ENCODE peak calls at places on chromosome 10, in ten cellular contexts. K is stomach; N is aorta; D is esophagus squamous epithelium; C is A549; M is CD8-positive, alpha-beta T cell; J is GM23338; A is spleen; Z is heart left ventricle; H is Peyer's patch. Y is an unnamed sample.

GRCh38 chr10:48457949-48458661 is 146.8 kb downstream of the ARHGAP22 start:
- DNase-seq in K (peak), N (peak), D (no peak), C (no peak), M (no peak), J (no peak), A (peak), Z (no peak), H (peak), Y (no peak)

GRCh38 chr10:34808789-34809745 is 6.0 kb downstream of the PARD3 start:
- DNase-seq in K (no peak), N (no peak), D (no peak), C (no peak), M (no peak), J (peak), A (peak), Z (no peak), H (no peak), Y (no peak)

GRCh38 chr10:119896937-119897336 is 4.4 kb downstream of the SEC23IP start:
- DNase-seq in K (peak), N (no peak), D (no peak), C (peak), M (no peak), J (no peak), A (no peak), Z (peak), H (peak), Y (no peak)

GRCh38 chr10:72421895-72422540 is 67.3 kb upstream of the DNAJB12 start:
- DNase-seq in K (no peak), N (no peak), D (no peak), C (no peak), M (no peak), J (peak), A (no peak), Z (no peak), H (no peak), Y (no peak)

GRCh38 chr10:87640043-87640442 is 19.6 kb upstream of the PAPSS2 start:
- DNase-seq in K (no peak), N (no peak), D (no peak), C (no peak), M (no peak), J (no peak), A (no peak), Z (no peak), H (no peak), Y (no peak)

GRCh38 chr10:128526793-128527375 is 400.7 kb upstream of the MKI67 start:
- DNase-seq in K (no peak), N (no peak), D (no peak), C (no peak), M (no peak), J (no peak), A (no peak), Z (no peak), H (no peak), Y (no peak)

GRCh38 chr10:72470670-72471069 is 116.0 kb upstream of the DNAJB12 start:
- DNase-seq in K (no peak), N (no peak), D (no peak), C (no peak), M (no peak), J (no peak), A (no peak), Z (no peak), H (no peak), Y (no peak)

GRCh38 chr10:77925410-77925794 is 1.2 kb downstream of the DLG5 start:
- DNase-seq in K (no peak), N (no peak), D (no peak), C (peak), M (no peak), J (peak), A (no peak), Z (no peak), H (no peak), Y (no peak)

GRCh38 chr10:19041176-19041575 is 7.4 kb upstream of the MALRD1 start:
- DNase-seq in K (no peak), N (no peak), D (no peak), C (no peak), M (no peak), J (no peak), A (no peak), Z (no peak), H (no peak), Y (no peak)

GRCh38 chr10:11775412-11775811 is 33.2 kb downstream of the ECHDC3 start:
- DNase-seq in K (no peak), N (no peak), D (no peak), C (no peak), M (no peak), J (no peak), A (no peak), Z (no peak), H (no peak), Y (no peak)

GRCh38 chr10:51397695-51398094 is 301.7 kb downstream of the CSTF2T start:
- DNase-seq in K (peak), N (peak), D (no peak), C (no peak), M (no peak), J (no peak), A (no peak), Z (no peak), H (peak), Y (no peak)

GRCh38 chr10:19811517-19811916 is 4.7 kb upstream of the PLXDC2 start:
- DNase-seq in K (no peak), N (no peak), D (no peak), C (no peak), M (no peak), J (peak), A (no peak), Z (no peak), H (no peak), Y (no peak)

GRCh38 chr10:26798298-26798697 is 62.5 kb downstream of the ABI1 start:
- DNase-seq in K (no peak), N (no peak), D (no peak), C (no peak), M (no peak), J (no peak), A (no peak), Z (no peak), H (no peak), Y (no peak)

GRCh38 chr10:130400890-130401289 is 264.7 kb downstream of the GLRX3 start:
- DNase-seq in K (no peak), N (no peak), D (no peak), C (no peak), M (no peak), J (no peak), A (no peak), Z (no peak), H (peak), Y (no peak)

GRCh38 chr10:63114031-63114814 is 18.9 kb upstream of the NRBF2 start:
- DNase-seq in K (peak), N (no peak), D (no peak), C (peak), M (no peak), J (no peak), A (no peak), Z (peak), H (peak), Y (no peak)

GRCh38 chr10:48464871-48465736 is 139.8 kb downstream of the ARHGAP22 start:
- DNase-seq in K (peak), N (peak), D (no peak), C (no peak), M (no peak), J (peak), A (peak), Z (peak), H (peak), Y (no peak)

GRCh38 chr10:70578371-70578947 is 24.1 kb downstream of the PRF1 start:
- DNase-seq in K (no peak), N (peak), D (no peak), C (no peak), M (peak), J (no peak), A (no peak), Z (no peak), H (peak), Y (peak)

GRCh38 chr10:114273910-114274309 is 34.9 kb downstream of the VWA2 start:
- DNase-seq in K (no peak), N (no peak), D (no peak), C (no peak), M (no peak), J (no peak), A (no peak), Z (peak), H (peak), Y (no peak)

GRCh38 chr10:77898323-77899079 is 28.1 kb downstream of the DLG5 start:
- DNase-seq in K (peak), N (no peak), D (no peak), C (no peak), M (no peak), J (peak), A (no peak), Z (no peak), H (no peak), Y (no peak)

GRCh38 chr10:76184647-76185046 is 753.2 kb downstream of the LRMDA start:
- DNase-seq in K (no peak), N (no peak), D (no peak), C (no peak), M (no peak), J (no peak), A (no peak), Z (no peak), H (no peak), Y (no peak)

GRCh38 chr10:87752571-87752970 is 65.5 kb downstream of the ATAD1 start:
- DNase-seq in K (no peak), N (no peak), D (no peak), C (no peak), M (no peak), J (no peak), A (no peak), Z (no peak), H (no peak), Y (no peak)

GRCh38 chr10:3119796-3120459 is 52.6 kb downstream of the PFKP start:
- DNase-seq in K (no peak), N (no peak), D (no peak), C (peak), M (no peak), J (peak), A (no peak), Z (peak), H (no peak), Y (no peak)

GRCh38 chr10:114874827-114875541 is 53.4 kb downstream of the FHIP2A start:
- DNase-seq in K (no peak), N (no peak), D (no peak), C (no peak), M (peak), J (peak), A (peak), Z (no peak), H (no peak), Y (no peak)

GRCh38 chr10:134743-135600 is at the start of gene ZMYND11:
- DNase-seq in K (peak), N (peak), D (no peak), C (peak), M (peak), J (peak), A (peak), Z (peak), H (peak), Y (peak)

GRCh38 chr10:61547297-61547696 is 94.1 kb upstream of the TMEM26 start:
- DNase-seq in K (no peak), N (no peak), D (no peak), C (no peak), M (no peak), J (no peak), A (no peak), Z (no peak), H (no peak), Y (no peak)

GRCh38 chr10:3889961-3890522 is 105.0 kb upstream of the KLF6 start:
- DNase-seq in K (no peak), N (no peak), D (no peak), C (peak), M (no peak), J (peak), A (no peak), Z (no peak), H (no peak), Y (no peak)

GRCh38 chr10:49001402-49001801 is 61.8 kb upstream of the LRRC18 start:
- DNase-seq in K (no peak), N (no peak), D (no peak), C (peak), M (no peak), J (peak), A (no peak), Z (no peak), H (no peak), Y (no peak)

GRCh38 chr10:93235686-93236085 is 162.0 kb downstream of the CYP26A1 start:
- DNase-seq in K (no peak), N (no peak), D (no peak), C (peak), M (no peak), J (no peak), A (no peak), Z (no peak), H (no peak), Y (no peak)

GRCh38 chr10:50641636-50642035 is 17.9 kb upstream of the SGMS1 start:
- DNase-seq in K (no peak), N (no peak), D (no peak), C (no peak), M (no peak), J (no peak), A (no peak), Z (no peak), H (no peak), Y (no peak)

GRCh38 chr10:92757066-92757716 is 67.4 kb downstream of the HHEX start:
- DNase-seq in K (peak), N (peak), D (peak), C (peak), M (no peak), J (peak), A (peak), Z (peak), H (peak), Y (no peak)

GRCh38 chr10:113523071-113523470 is 29.8 kb upstream of the HABP2 start:
- DNase-seq in K (peak), N (no peak), D (no peak), C (no peak), M (no peak), J (no peak), A (no peak), Z (no peak), H (peak), Y (no peak)

GRCh38 chr10:31669367-31669766 is 259.3 kb downstream of the ARHGAP12 start:
- DNase-seq in K (no peak), N (no peak), D (no peak), C (no peak), M (no peak), J (no peak), A (no peak), Z (no peak), H (no peak), Y (no peak)

GRCh38 chr10:32111585-32111984 is 55.4 kb upstream of the KIF5B start:
- DNase-seq in K (no peak), N (no peak), D (no peak), C (no peak), M (no peak), J (no peak), A (no peak), Z (no peak), H (no peak), Y (no peak)

GRCh38 chr10:79192677-79193003 is 123.9 kb downstream of the ZMIZ1 start:
- DNase-seq in K (no peak), N (no peak), D (no peak), C (no peak), M (no peak), J (no peak), A (no peak), Z (no peak), H (no peak), Y (no peak)

GRCh38 chr10:7687228-7687907 is 15.7 kb upstream of the ITIH2 start:
- DNase-seq in K (peak), N (peak), D (peak), C (peak), M (peak), J (peak), A (peak), Z (peak), H (peak), Y (peak)

GRCh38 chr10:132834891-132835847 is 49.2 kb upstream of the NKX6-2 start:
- DNase-seq in K (no peak), N (peak), D (no peak), C (no peak), M (no peak), J (no peak), A (peak), Z (no peak), H (peak), Y (no peak)

GRCh38 chr10:117311261-117311660 is 64.0 kb downstream of the PDZD8 start:
- DNase-seq in K (no peak), N (no peak), D (no peak), C (no peak), M (no peak), J (no peak), A (no peak), Z (no peak), H (no peak), Y (no peak)

GRCh38 chr10:29730969-29731368 is 96.2 kb upstream of the SVIL start:
- DNase-seq in K (no peak), N (no peak), D (no peak), C (no peak), M (no peak), J (no peak), A (no peak), Z (no peak), H (no peak), Y (no peak)

GRCh38 chr10:29725133-29725720 is 90.5 kb upstream of the SVIL start:
- DNase-seq in K (no peak), N (no peak), D (no peak), C (no peak), M (no peak), J (no peak), A (no peak), Z (no peak), H (peak), Y (no peak)

GRCh38 chr10:29730461-29730860 is 95.7 kb upstream of the SVIL start:
- DNase-seq in K (no peak), N (no peak), D (no peak), C (no peak), M (no peak), J (no peak), A (no peak), Z (no peak), H (no peak), Y (no peak)

GRCh38 chr10:29731760-29732159 is 97.0 kb upstream of the SVIL start:
- DNase-seq in K (no peak), N (no peak), D (no peak), C (no peak), M (no peak), J (peak), A (no peak), Z (no peak), H (no peak), Y (no peak)

DNA sequence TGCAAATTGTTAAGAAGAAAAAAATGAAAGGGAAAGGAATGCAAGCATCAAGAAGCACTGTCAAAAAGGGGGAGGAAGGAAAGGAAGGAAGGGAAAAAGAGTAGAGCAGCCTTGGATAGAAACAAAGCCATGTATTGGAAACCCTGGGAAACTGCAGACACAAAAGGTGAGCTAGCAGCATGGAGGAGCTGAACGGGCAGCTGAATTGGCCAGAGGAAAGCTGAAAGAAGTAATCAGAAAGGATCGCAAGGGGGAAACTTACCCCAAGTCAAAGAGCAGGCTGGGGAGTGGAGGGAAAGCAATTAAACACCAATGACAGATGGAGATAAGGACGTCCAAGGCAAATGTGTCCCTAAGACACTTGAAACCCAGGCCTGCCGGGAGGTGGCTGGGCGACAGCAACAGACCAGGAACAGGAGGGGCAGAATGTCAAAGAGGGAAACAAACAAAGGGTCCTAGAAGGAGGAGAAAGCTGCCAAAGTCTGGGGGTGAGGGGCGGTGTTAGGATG is 93.8 kb upstream of the SVIL start:
- DNase-seq in K (no peak), N (no peak), D (no peak), C (no peak), M (no peak), J (peak), A (no peak), Z (no peak), H (no peak), Y (no peak)
- H3K27ac ChIP-seq in K (peak), N (peak), D (peak), C (no peak), M (no peak), J (peak), A (no peak), Z (no peak), H (no peak), Y (no peak)

GRCh38 chr10:4902571-4903011 is 60.6 kb upstream of the AKR1C1 start:
- DNase-seq in K (no peak), N (no peak), D (no peak), C (no peak), M (no peak), J (no peak), A (no peak), Z (no peak), H (no peak), Y (no peak)
- H3K4me3 ChIP-seq in K (no peak), N (no peak), D (no peak), C (no peak), M (no peak), J (no peak), A (no peak), Z (no peak), H (no peak), Y (no peak)

GRCh38 chr10:5575482-5576153 is 50.9 kb downstream of the CALML3 start:
- DNase-seq in K (no peak), N (peak), D (no peak), C (no peak), M (no peak), J (no peak), A (peak), Z (peak), H (no peak), Y (no peak)
- H3K27ac ChIP-seq in K (peak), N (no peak), D (no peak), C (peak), M (no peak), J (no peak), A (no peak), Z (no peak), H (peak), Y (no peak)

DNA sequence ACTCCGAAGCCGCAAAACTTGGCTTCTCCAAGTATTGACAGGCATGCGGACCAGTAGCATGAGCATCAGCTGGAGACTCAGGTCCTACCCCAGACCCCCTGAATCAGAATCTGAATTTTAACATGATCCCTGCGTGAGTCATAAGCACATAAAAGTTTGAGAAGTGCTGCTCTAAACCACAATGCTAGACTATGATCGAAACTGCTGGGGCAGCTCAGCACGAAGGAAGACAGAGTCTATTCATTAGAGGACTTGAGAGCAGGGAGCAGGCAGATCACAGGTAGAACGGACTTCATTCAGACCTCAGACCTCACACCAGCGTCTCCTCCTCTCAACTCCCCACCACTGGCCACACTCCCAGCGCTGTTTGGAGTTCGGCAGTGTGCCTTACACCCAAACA is 16.9 kb downstream of the CAMK2G start:
- DNase-seq in K (no peak), N (no peak), D (no peak), C (no peak), M (no peak), J (no peak), A (no peak), Z (no peak), H (no peak), Y (no peak)
- H3K4me3 ChIP-seq in K (no peak), N (no peak), D (no peak), C (no peak), M (no peak), J (no peak), A (no peak), Z (no peak), H (no peak), Y (no peak)

DNA sequence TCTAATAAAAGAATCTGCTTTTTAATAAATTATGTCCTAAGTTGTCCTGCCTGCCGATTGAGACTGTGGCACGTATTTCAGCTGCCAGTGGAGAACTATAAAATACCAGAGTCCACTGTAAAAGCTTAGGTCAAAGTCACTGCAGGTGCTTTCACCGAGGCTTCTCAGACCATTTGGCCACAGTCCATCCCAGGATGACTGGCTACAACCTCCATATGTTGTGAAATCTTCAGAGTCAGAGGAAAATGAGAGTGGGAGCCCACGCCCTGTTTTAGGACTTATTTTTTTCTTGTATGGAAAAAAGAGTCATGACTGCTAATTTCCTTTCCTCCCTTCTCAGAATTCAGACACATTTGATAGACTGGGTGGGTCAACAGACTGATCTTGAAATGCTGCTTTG is 182.9 kb downstream of the ANK3 start:
- DNase-seq in K (no peak), N (no peak), D (no peak), C (no peak), M (no peak), J (no peak), A (no peak), Z (no peak), H (peak), Y (no peak)
- H3K27ac ChIP-seq in K (no peak), N (no peak), D (no peak), C (no peak), M (no peak), J (no peak), A (peak), Z (no peak), H (no peak), Y (no peak)